ENCODE peak calls at places on chromosomes 5 and 9, in nine cellular contexts. E is IMR-90; N is naive thymus-derived CD4-positive, alpha-beta T cell; Q is A549; T is tibial nerve; K is psoas muscle; W is pancreas; M is cardiac muscle cell; G is neuronal stem cell. S is an unnamed sample.

GRCh38 chr5:9549941-9550340 is 4.1 kb upstream of the SEMA5A start:
- DNase-seq in K (no peak), Q (no peak), E (peak), M (no peak), N (no peak), G (no peak), T (no peak), W (no peak), S (no peak)

GRCh38 chr5:321233-321725 is at the start of gene AHRR:
- DNase-seq in E (peak), G (peak), T (no peak), W (peak), M (peak), Q (peak), N (no peak), K (peak), S (no peak)

GRCh38 chr9:4235951-4236804 is 63.7 kb downstream of the GLIS3 start:
- DNase-seq in Q (peak), N (no peak), M (peak), E (peak), K (no peak), T (no peak), W (no peak), G (no peak), S (no peak)

GRCh38 chr9:8660383-8660782 is 860.8 kb upstream of the DMAC1 start:
- DNase-seq in K (peak), G (no peak), E (no peak), T (peak), M (peak), N (no peak), Q (no peak), W (no peak), S (peak)

GRCh38 chr9:18629136-18629535 is 155.2 kb downstream of the ADAMTSL1 start:
- DNase-seq in E (no peak), G (no peak), K (no peak), N (no peak), T (no peak), M (no peak), W (no peak), Q (no peak), S (no peak)

GRCh38 chr5:82422751-82423181 is 144.6 kb upstream of the RPS23 start:
- DNase-seq in K (peak), W (no peak), T (no peak), G (no peak), E (no peak), M (peak), N (no peak), Q (no peak), S (no peak)

GRCh38 chr5:73417307-73418035 is 31.1 kb downstream of the FOXD1 start:
- DNase-seq in K (no peak), W (no peak), N (no peak), E (peak), M (no peak), G (no peak), Q (no peak), T (peak), S (peak)

GRCh38 chr9:136942112-136942880 is 2.2 kb downstream of the FBXW5 start:
- DNase-seq in Q (no peak), E (no peak), N (no peak), G (no peak), T (peak), K (no peak), W (peak), M (no peak), S (no peak)

GRCh38 chr5:66904189-66904588 is 292.4 kb downstream of the CD180 start:
- DNase-seq in T (no peak), M (no peak), K (no peak), G (no peak), Q (no peak), W (no peak), E (no peak), N (no peak), S (no peak)

GRCh38 chr5:173953528-173954090 is 35.4 kb upstream of the C5orf47 start:
- DNase-seq in N (no peak), G (no peak), E (peak), W (no peak), T (no peak), M (no peak), Q (peak), K (no peak), S (no peak)

GRCh38 chr5:475704-476101 is 32.7 kb downstream of the EXOC3 start:
- DNase-seq in G (no peak), T (no peak), N (no peak), E (no peak), K (peak), M (no peak), Q (no peak), W (peak), S (no peak)

GRCh38 chr5:156354571-156354970 is 27.6 kb downstream of the SGCD start:
- DNase-seq in Q (no peak), N (no peak), W (no peak), T (no peak), K (no peak), E (peak), G (no peak), M (no peak), S (peak)

GRCh38 chr5:104265531-104266130 is 703.0 kb upstream of the NUDT12 start:
- DNase-seq in N (no peak), W (no peak), Q (no peak), M (no peak), E (no peak), G (no peak), K (no peak), T (no peak), S (no peak)

GRCh38 chr5:149485655-149486615 is 65.3 kb downstream of the CSNK1A1 start:
- DNase-seq in M (peak), E (peak), Q (peak), T (no peak), K (peak), N (no peak), G (no peak), W (no peak), S (peak)

GRCh38 chr9:14203366-14204056 is 110.4 kb downstream of the NFIB start:
- DNase-seq in T (no peak), N (no peak), K (peak), G (no peak), Q (no peak), E (no peak), W (peak), M (peak), S (no peak)

GRCh38 chr9:89969156-89969566 is 364.3 kb downstream of the GADD45G start:
- DNase-seq in N (no peak), E (peak), M (no peak), G (no peak), T (no peak), W (no peak), K (no peak), Q (no peak), S (no peak)

GRCh38 chr5:36156619-36157018 is 4.7 kb downstream of the SKP2 start:
- DNase-seq in W (no peak), T (no peak), Q (no peak), M (peak), G (no peak), E (peak), N (no peak), K (no peak), S (peak)

GRCh38 chr5:145947581-145947980 is 11.2 kb downstream of the SH3RF2 start:
- DNase-seq in Q (no peak), N (no peak), W (no peak), M (no peak), G (no peak), K (no peak), T (no peak), E (no peak), S (no peak)

GRCh38 chr5:13045897-13046551 is 898.5 kb downstream of the DNAH5 start:
- DNase-seq in M (no peak), G (no peak), W (no peak), Q (no peak), K (no peak), E (no peak), T (no peak), N (no peak), S (no peak)

GRCh38 chr9:94912700-94913249 is 186.3 kb downstream of the AOPEP start:
- DNase-seq in M (peak), W (no peak), N (no peak), Q (peak), G (no peak), E (peak), K (no peak), T (no peak), S (peak)

GRCh38 chr9:36276840-36277239 is 18.6 kb upstream of the GNE start:
- DNase-seq in E (peak), Q (peak), W (no peak), K (no peak), N (no peak), G (no peak), M (peak), T (no peak), S (peak)

GRCh38 chr5:96718635-96719077 is 56.5 kb downstream of the CAST start:
- DNase-seq in M (peak), E (no peak), T (no peak), K (peak), N (no peak), G (no peak), W (peak), Q (no peak), S (no peak)

GRCh38 chr5:94908889-94909480 is 290.5 kb downstream of the SLF1 start:
- DNase-seq in Q (peak), N (no peak), M (peak), T (no peak), G (peak), E (peak), K (no peak), W (no peak), S (no peak)

GRCh38 chr9:37575511-37575914 is 667 bp downstream of the FBXO10 start:
- DNase-seq in K (no peak), E (no peak), G (no peak), N (no peak), T (no peak), Q (no peak), M (peak), W (no peak), S (no peak)

GRCh38 chr5:21688655-21689054 is 1164.5 kb downstream of the CDH12 start:
- DNase-seq in G (no peak), Q (no peak), E (peak), K (no peak), W (no peak), T (no peak), N (no peak), M (peak), S (no peak)

GRCh38 chr9:91415290-91415689 is 8.3 kb downstream of the NFIL3 start:
- DNase-seq in E (no peak), K (no peak), W (no peak), M (no peak), T (no peak), N (no peak), G (no peak), Q (no peak), S (no peak)

GRCh38 chr9:91416086-91416712 is 7.4 kb downstream of the NFIL3 start:
- DNase-seq in K (no peak), G (no peak), Q (no peak), N (no peak), M (no peak), T (no peak), W (no peak), E (peak), S (no peak)

GRCh38 chr9:91419222-91420191 is 4.1 kb downstream of the NFIL3 start:
- DNase-seq in E (peak), W (no peak), M (peak), K (peak), Q (peak), N (no peak), G (no peak), T (no peak), S (peak)

GRCh38 chr9:91420471-91421021 is 3.1 kb downstream of the NFIL3 start:
- DNase-seq in Q (no peak), T (no peak), G (no peak), M (peak), K (no peak), W (no peak), E (peak), N (no peak), S (no peak)

DNA sequence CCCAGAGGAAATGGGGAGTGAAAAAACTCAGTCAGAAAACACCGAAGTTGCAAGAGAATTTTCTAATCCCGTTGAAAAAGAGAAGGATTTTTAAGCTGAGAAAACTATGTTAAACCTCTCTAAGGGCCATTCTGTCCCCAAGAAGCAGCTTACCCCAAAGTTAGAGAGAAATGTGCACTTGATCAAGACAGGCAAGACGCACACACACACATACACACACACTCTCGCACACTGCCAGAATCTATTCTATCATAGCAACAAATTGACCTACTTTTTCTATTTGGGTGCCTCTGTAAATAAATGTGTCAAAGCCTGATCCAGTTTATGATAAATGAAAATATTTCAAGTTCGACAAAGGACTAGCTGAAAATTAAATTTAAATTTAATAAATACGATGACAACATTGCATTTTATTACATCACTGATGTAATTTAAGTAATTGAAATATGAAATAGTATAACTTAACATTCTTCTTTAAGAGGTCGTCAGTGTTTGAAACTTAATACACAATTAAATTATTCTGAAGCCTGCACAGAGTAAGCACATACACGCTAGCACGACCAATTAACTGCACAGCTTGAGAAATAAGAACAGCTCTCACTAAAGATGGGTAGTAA is 5.9 kb downstream of the NFIL3 start:
- DNase-seq in W (no peak), T (no peak), Q (no peak), K (no peak), E (no peak), G (no peak), N (no peak), M (no peak), S (no peak)
- H3K4me3 ChIP-seq in W (no peak), T (no peak), Q (no peak), K (peak), E (no peak), G (no peak), N (no peak), M (no peak), S (no peak)

GRCh38 chr5:123285122-123286011 is 137.8 kb downstream of the CEP120 start:
- DNase-seq in W (no peak), N (no peak), K (no peak), Q (no peak), M (peak), E (peak), T (no peak), G (peak), S (no peak)
- H3K4me3 ChIP-seq in W (no peak), N (no peak), K (no peak), Q (peak), M (peak), E (peak), T (no peak), G (peak), S (peak)

DNA sequence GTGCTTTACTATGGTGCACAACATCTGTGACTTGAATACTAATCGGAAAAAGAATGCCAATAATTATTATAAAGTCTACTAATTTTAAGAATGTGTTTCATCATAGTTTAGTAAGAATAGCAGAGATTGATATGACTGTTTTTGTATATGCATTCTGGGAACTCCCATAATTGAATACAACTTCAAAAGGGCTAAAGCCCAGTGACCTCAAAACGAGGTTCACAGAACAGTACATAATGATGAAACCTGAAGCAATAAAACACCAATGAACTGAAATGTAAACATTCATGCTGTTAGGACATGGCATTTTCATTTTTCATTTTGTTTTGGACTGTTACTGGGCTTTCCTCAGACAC is 731 bp upstream of the JMY start:
- DNase-seq in Q (peak), M (peak), G (no peak), T (no peak), E (peak), N (no peak), W (no peak), K (no peak), S (no peak)
- H3K4me3 ChIP-seq in Q (peak), M (peak), G (peak), T (peak), E (peak), N (peak), W (peak), K (peak), S (peak)

GRCh38 chr5:41508696-41509398 is 1.6 kb downstream of the PLCXD3 start:
- DNase-seq in W (no peak), N (no peak), Q (no peak), E (no peak), K (no peak), G (no peak), M (no peak), T (no peak), S (no peak)
- H3K4me3 ChIP-seq in W (no peak), N (no peak), Q (no peak), E (no peak), K (peak), G (no peak), M (peak), T (peak), S (no peak)

GRCh38 chr9:133991211-133991921 is 758 bp downstream of the VAV2 start:
- DNase-seq in K (peak), W (peak), M (peak), T (no peak), N (no peak), Q (no peak), G (no peak), E (no peak), S (no peak)
- H3K4me3 ChIP-seq in K (peak), W (peak), M (peak), T (peak), N (no peak), Q (peak), G (peak), E (peak), S (peak)

S was measured in skeletal muscle cell.